ENCODE peak calls at places on chromosomes 7 and 10, in four cellular contexts. T is IMR-90, U is body of pancreas, D is left ventricle myocardium inferior. X is an unnamed sample.
A peak's percentile ranks its signal among the peaks of the same experiment; 100 is the strongest.

GRCh38 chr10:130434446-130435385 is 298.5 kb downstream of the GLRX3 start:
- DNase-seq in T (no peak), U (no peak), D (no peak), X (no peak)

GRCh38 chr10:974038-974784 is 14.0 kb upstream of the GTPBP4 start:
- DNase-seq in T (no peak), U (peak; percentile 69), D (no peak), X (no peak)

GRCh38 chr7:20395094-20395493 is 64.4 kb downstream of the ITGB8 start:
- DNase-seq in T (peak; percentile 66), U (no peak), D (no peak), X (no peak)

GRCh38 chr7:123557016-123557630 is 495 bp downstream of the NDUFA5 start:
- DNase-seq in T (peak; percentile 10), U (no peak), D (no peak), X (no peak)

GRCh38 chr10:5776150-5776880 is 36.9 kb downstream of the GDI2 start:
- DNase-seq in T (peak; percentile 50), U (no peak), D (no peak), X (no peak)

GRCh38 chr7:137962875-137963507 is 38.9 kb downstream of the CREB3L2 start:
- DNase-seq in T (no peak), U (no peak), D (no peak), X (no peak)

GRCh38 chr10:118922972-118923371 is 106.5 kb upstream of the NANOS1 start:
- DNase-seq in T (no peak), U (no peak), D (no peak), X (no peak)

GRCh38 chr7:121797283-121798037 is 75.5 kb upstream of the PTPRZ1 start:
- DNase-seq in T (no peak), U (no peak), D (no peak), X (no peak)

GRCh38 chr7:30898411-30898810 is 13.2 kb upstream of the AQP1 start:
- DNase-seq in T (no peak), U (no peak), D (no peak), X (no peak)

GRCh38 chr7:90540406-90540805 is 55.7 kb upstream of the CDK14 start:
- DNase-seq in T (no peak), U (no peak), D (no peak), X (no peak)

GRCh38 chr7:2154831-2155230 is 77.9 kb downstream of the MAD1L1 start:
- DNase-seq in T (no peak), U (peak; percentile 4), D (no peak), X (no peak)

GRCh38 chr10:14092749-14093148 is 238.0 kb downstream of the FRMD4A start:
- DNase-seq in T (no peak), U (no peak), D (no peak), X (no peak)

GRCh38 chr10:49803988-49804387 is 41.9 kb upstream of the OGDHL start:
- DNase-seq in T (no peak), U (no peak), D (no peak), X (no peak)

GRCh38 chr7:107089627-107090026 is 45.1 kb downstream of the PRKAR2B start:
- DNase-seq in T (no peak), U (no peak), D (no peak), X (no peak)

GRCh38 chr10:88281592-88282268 is 301.4 kb downstream of the RNLS start:
- DNase-seq in T (peak; percentile 81), U (no peak), D (no peak), X (no peak)

GRCh38 chr7:123727071-123727837 is 21.5 kb downstream of the WASL start:
- DNase-seq in T (peak; percentile 90), U (no peak), D (no peak), X (no peak)

GRCh38 chr7:556427-556826 is 36.8 kb upstream of the PDGFA start:
- DNase-seq in T (no peak), U (no peak), D (no peak), X (no peak)

GRCh38 chr10:45464958-45465567 is 91.0 kb downstream of the ALOX5 start:
- DNase-seq in T (peak; percentile 67), U (peak; percentile 78), D (peak; percentile 74), X (peak; percentile 76)

GRCh38 chr10:122391875-122392274 is 17.4 kb downstream of the PLEKHA1 start:
- DNase-seq in T (no peak), U (no peak), D (no peak), X (no peak)

GRCh38 chr10:52644678-52645434 is 127.7 kb downstream of the MBL2 start:
- DNase-seq in T (peak; percentile 32), U (peak; percentile 33), D (no peak), X (no peak)

GRCh38 chr10:79436066-79436849 is 9.2 kb downstream of the ZCCHC24 start:
- DNase-seq in T (no peak), U (no peak), D (no peak), X (peak; percentile 31)

GRCh38 chr10:21534611-21535493 is 820 bp downstream of the MLLT10 start:
- DNase-seq in T (peak; percentile 45), U (peak; percentile 54), D (peak; percentile 53), X (peak; percentile 74)

GRCh38 chr10:70656489-70656888 is 15.8 kb upstream of the ADAMTS14 start:
- DNase-seq in T (peak; percentile 98), U (no peak), D (no peak), X (no peak)

GRCh38 chr10:60905580-60905979 is 38.4 kb downstream of the RHOBTB1 start:
- DNase-seq in T (peak; percentile 59), U (peak; percentile 32), D (peak; percentile 68), X (no peak)

GRCh38 chr10:104323085-104323484 is 15.2 kb downstream of the ITPRIP start:
- DNase-seq in T (no peak), U (no peak), D (no peak), X (no peak)

GRCh38 chr10:133159950-133160812 is at the start of gene KNDC1:
- DNase-seq in T (peak; percentile 17), U (no peak), D (no peak), X (peak; percentile 74)

GRCh38 chr7:122312789-122313188 is 8.2 kb upstream of the FEZF1 start:
- DNase-seq in T (no peak), U (no peak), D (no peak), X (no peak)

GRCh38 chr7:33109758-33110238 is 594 bp upstream of the RP9 start:
- DNase-seq in T (peak; percentile 39), U (no peak), D (no peak), X (no peak)

GRCh38 chr7:134468054-134468453 is 9.2 kb upstream of the AKR1B1 start:
- DNase-seq in T (no peak), U (no peak), D (no peak), X (no peak)

GRCh38 chr7:101235050-101235449 is 2.6 kb downstream of the CLDN15 start:
- DNase-seq in T (no peak), U (no peak), D (no peak), X (no peak)

GRCh38 chr7:128211626-128212025 is 29.5 kb upstream of the LEP start:
- DNase-seq in T (no peak), U (no peak), D (no peak), X (no peak)

GRCh38 chr7:92788559-92789183 is 47.7 kb downstream of the CDK6 start:
- DNase-seq in T (no peak), U (no peak), D (no peak), X (no peak)

GRCh38 chr10:10092581-10092980 is 925.1 kb upstream of the CELF2 start:
- DNase-seq in T (peak; percentile 21), U (no peak), D (peak; percentile 26), X (peak; percentile 45)

GRCh38 chr10:31867646-31868045 is 61.0 kb downstream of the ARHGAP12 start:
- DNase-seq in T (peak; percentile 72), U (no peak), D (no peak), X (no peak)

GRCh38 chr10:27158421-27158820 is 3.3 kb downstream of the MASTL start:
- DNase-seq in T (peak; percentile 19), U (no peak), D (no peak), X (no peak)

GRCh38 chr10:121070257-121070656 is 219.1 kb downstream of the WDR11 start:
- DNase-seq in T (no peak), U (no peak), D (no peak), X (no peak)

GRCh38 chr7:30796105-30796869 is 25.1 kb downstream of the MINDY4 start:
- DNase-seq in T (peak; percentile 85), U (no peak), D (no peak), X (no peak)

GRCh38 chr7:158758563-158759244 is 54.1 kb upstream of the NCAPG2 start:
- DNase-seq in T (no peak), U (no peak), D (no peak), X (no peak)

GRCh38 chr7:22216832-22217475 is 140.0 kb downstream of the RAPGEF5 start:
- DNase-seq in T (no peak), U (no peak), D (no peak), X (no peak)
- H3K36me3 ChIP-seq in T (no peaks in the 10 kb centered on the region), U (no peaks in the 10 kb centered on the region), D (no peaks in the 10 kb centered on the region), X (no peaks in the 10 kb centered on the region)

GRCh38 chr7:155680124-155680523 is 35.7 kb downstream of the RBM33 start:
- DNase-seq in T (no peak), U (no peak), D (no peak), X (no peak)
- H3K36me3 ChIP-seq in T (peaks cover 22% of the 10 kb centered on the region), U (no peaks in the 10 kb centered on the region), D (peaks cover 41% of the 10 kb centered on the region), X (no peaks in the 10 kb centered on the region)

GRCh38 chr10:59803714-59804113 is 50.5 kb upstream of the MRLN start:
- DNase-seq in T (no peak), U (no peak), D (no peak), X (no peak)

GRCh38 chr10:59801171-59801570 is 47.9 kb upstream of the MRLN start:
- DNase-seq in T (no peak), U (no peak), D (no peak), X (no peak)

GRCh38 chr10:59807629-59808620 is 54.7 kb upstream of the MRLN start:
- DNase-seq in T (no peak), U (no peak), D (peak; percentile 60), X (no peak)

GRCh38 chr10:59805043-59805442 is 51.8 kb upstream of the MRLN start:
- DNase-seq in T (peak; percentile 5), U (peak; percentile 30), D (no peak), X (no peak)

GRCh38 chr10:59804220-59804619 is 51.0 kb upstream of the MRLN start:
- DNase-seq in T (no peak), U (no peak), D (no peak), X (no peak)
- H3K36me3 ChIP-seq in T (peaks cover 27% of the 10 kb centered on the region), U (no peaks in the 10 kb centered on the region), D (peaks cover 78% of the 10 kb centered on the region), X (no peaks in the 10 kb centered on the region)

GRCh38 chr7:150977382-150978135 is 562 bp downstream of the KCNH2 start:
- DNase-seq in T (no peak), U (no peak), D (no peak), X (no peak)

GRCh38 chr7:150979706-150980390 is 1.7 kb upstream of the KCNH2 start:
- DNase-seq in T (no peak), U (no peak), D (no peak), X (no peak)

GRCh38 chr7:150980663-150981062 is 2.5 kb upstream of the KCNH2 start:
- DNase-seq in T (no peak), U (no peak), D (no peak), X (no peak)

GRCh38 chr7:150976529-150977381 is 1.4 kb downstream of the KCNH2 start:
- DNase-seq in T (no peak), U (no peak), D (peak; percentile 78), X (no peak)

GRCh38 chr7:150978136-150978789 is at the start of gene KCNH2:
- DNase-seq in T (no peak), U (no peak), D (peak; percentile 72), X (peak; percentile 70)
- H3K36me3 ChIP-seq in T (no peaks in the 10 kb centered on the region), U (no peaks in the 10 kb centered on the region), D (no peaks in the 10 kb centered on the region), X (no peaks in the 10 kb centered on the region)

DNA sequence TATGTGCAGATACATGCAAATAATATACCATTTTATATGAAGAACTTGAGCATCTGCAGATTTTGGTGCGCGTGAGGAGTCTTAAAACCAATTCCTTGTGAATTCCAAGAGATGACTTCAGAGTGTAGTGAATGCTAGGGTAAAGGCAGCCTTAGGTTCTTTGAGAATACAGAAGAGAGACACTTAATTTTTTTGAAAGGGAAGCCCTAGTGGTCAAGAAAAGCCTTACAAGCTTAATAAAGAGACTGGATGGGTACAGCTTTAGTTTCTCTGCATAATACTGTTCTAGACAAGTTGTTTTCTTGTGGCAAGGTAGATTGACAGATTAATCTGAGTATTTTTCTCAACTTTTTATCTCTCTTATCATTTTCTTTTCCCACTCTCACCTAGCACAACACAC is 636.5 kb downstream of the DNAJB9 start:
- DNase-seq in T (no peak), U (no peak), D (no peak), X (no peak)
- H3K36me3 ChIP-seq in T (no peaks in the 10 kb centered on the region), U (no peaks in the 10 kb centered on the region), D (no peaks in the 10 kb centered on the region), X (no peaks in the 10 kb centered on the region)